ENCODE peak calls at places on chromosome 2, in eight cellular contexts. B is WTC11; X is OCI-M1; T is activated CD8-positive, alpha-beta T cell treated with anti-CD3 and anti-CD28 coated beads, Interleukin-2, amount 10 ng/mL, durations not matched to agents 7 days and 5 days; W is coronary artery; R is choroid plexus epithelial cell; M is stimulated activated CD4-positive, alpha-beta T cell treated with anti-CD3 and anti-CD28 coated beads, Interleukin-2, amount 100 ng/mL, for 48 hours; L is NCI-H1105 treated with DMSO at 0.1 percent for 48 hours. J is an unnamed sample.

GRCh38 chr2:174711206-174711605 is 53.1 kb downstream of the CHRNA1 start:
- DNase-seq in B (no peak), X (no peak), T (no peak), W (peak), R (no peak), M (no peak), L (no peak), J (no peak)

GRCh38 chr2:146634256-146635068 is 1210.4 kb upstream of the ACVR2A start:
- DNase-seq in B (no peak), X (no peak), T (no peak), W (no peak), R (peak), M (no peak), L (no peak), J (no peak)

GRCh38 chr2:67437132-67437531 is 40.0 kb downstream of the ETAA1 start:
- DNase-seq in B (no peak), X (no peak), T (no peak), W (no peak), R (peak), M (no peak), L (no peak), J (no peak)

GRCh38 chr2:199704358-199705238 is 146.4 kb downstream of the FTCDNL1 start:
- DNase-seq in B (peak), X (peak), T (peak), W (no peak), R (peak), M (peak), L (peak), J (no peak)

GRCh38 chr2:181456660-181457120 is 496 bp upstream of the ITGA4 start:
- DNase-seq in B (peak), X (peak), T (peak), W (peak), R (peak), M (peak), L (no peak), J (peak)

GRCh38 chr2:119196301-119197124 is 27.1 kb upstream of the STEAP3 start:
- DNase-seq in B (no peak), X (no peak), T (no peak), W (no peak), R (no peak), M (no peak), L (no peak), J (no peak)

GRCh38 chr2:151040036-151040435 is 221.6 kb downstream of the RBM43 start:
- DNase-seq in B (no peak), X (no peak), T (no peak), W (no peak), R (no peak), M (no peak), L (no peak), J (no peak)

GRCh38 chr2:31213883-31214637 is 3.3 kb downstream of the CAPN14 start:
- DNase-seq in B (no peak), X (no peak), T (no peak), W (peak), R (no peak), M (no peak), L (no peak), J (no peak)

GRCh38 chr2:70766357-70767093 is 1.5 kb downstream of the ADD2 start:
- DNase-seq in B (no peak), X (no peak), T (no peak), W (no peak), R (no peak), M (no peak), L (peak), J (no peak)

GRCh38 chr2:239574434-239575156 is 173.8 kb upstream of the HDAC4 start:
- DNase-seq in B (no peak), X (no peak), T (no peak), W (no peak), R (no peak), M (no peak), L (no peak), J (no peak)

GRCh38 chr2:24855022-24855622 is 61.9 kb downstream of the CENPO start:
- DNase-seq in B (no peak), X (no peak), T (no peak), W (no peak), R (peak), M (no peak), L (no peak), J (no peak)

GRCh38 chr2:14944562-14945346 is 312.2 kb downstream of the LRATD1 start:
- DNase-seq in B (peak), X (peak), T (no peak), W (no peak), R (peak), M (no peak), L (peak), J (no peak)

GRCh38 chr2:69693472-69694450 is 48.2 kb upstream of the ANXA4 start:
- DNase-seq in B (no peak), X (no peak), T (peak), W (no peak), R (peak), M (no peak), L (no peak), J (peak)

GRCh38 chr2:1973636-1974035 is 229.3 kb upstream of the PXDN start:
- DNase-seq in B (no peak), X (no peak), T (no peak), W (no peak), R (peak), M (no peak), L (peak), J (no peak)

GRCh38 chr2:152924722-152925121 is 206.3 kb downstream of the ARL6IP6 start:
- DNase-seq in B (no peak), X (no peak), T (no peak), W (no peak), R (no peak), M (no peak), L (peak), J (no peak)

GRCh38 chr2:119004602-119005001 is 62.6 kb downstream of the MARCO start:
- DNase-seq in B (no peak), X (no peak), T (no peak), W (no peak), R (no peak), M (no peak), L (no peak), J (no peak)

GRCh38 chr2:85949280-85949679 is 60.5 kb upstream of the ST3GAL5 start:
- DNase-seq in B (no peak), X (peak), T (no peak), W (no peak), R (peak), M (no peak), L (peak), J (no peak)